ENCODE peak calls at places on chromosomes 1 and 21, in nine cellular contexts. X is neuronal stem cell, A is IMR-90, V is GM12878, M is mesenchymal stem cell, G is HCT116, D is GM23338, R is GM23248, P is PC-9. I is an unnamed sample.
A peak's percentile ranks its signal among the peaks of the same experiment; 100 is the strongest.

GRCh38 chr1:40316595-40317393 is at the start of gene COL9A2:
- DNase-seq in X (no peak), A (no peak), V (no peak), M (peak; percentile 24), G (no peak), D (peak; percentile 55), R (peak; percentile 60), P (peak; percentile 53), I (peak; percentile 64)

GRCh38 chr1:177023249-177023648 is 141.3 kb downstream of the ASTN1 start:
- DNase-seq in X (no peak), A (no peak), V (no peak), M (no peak), G (no peak), D (no peak), R (no peak), P (no peak), I (no peak)

GRCh38 chr1:10881046-10881445 is 84.6 kb upstream of the CASZ1 start:
- DNase-seq in X (no peak), A (no peak), V (no peak), M (no peak), G (no peak), D (no peak), R (no peak), P (no peak), I (no peak)

GRCh38 chr1:228157381-228158126 is 7.8 kb downstream of the GJC2 start:
- DNase-seq in X (no peak), A (no peak), V (no peak), M (no peak), G (no peak), D (no peak), R (no peak), P (no peak), I (no peak)

GRCh38 chr1:20720631-20721051 is 2.8 kb upstream of the KIF17 start:
- DNase-seq in X (no peak), A (no peak), V (no peak), M (no peak), G (no peak), D (no peak), R (no peak), P (no peak), I (no peak)

GRCh38 chr1:87816646-87817045 is 488.0 kb downstream of the LMO4 start:
- DNase-seq in X (no peak), A (peak; percentile 24), V (no peak), M (no peak), G (no peak), D (no peak), R (no peak), P (no peak), I (no peak)

GRCh38 chr1:98327151-98327918 is 334.2 kb upstream of the SNX7 start:
- DNase-seq in X (no peak), A (peak; percentile 84), V (no peak), M (peak; percentile 59), G (no peak), D (no peak), R (peak; percentile 62), P (no peak), I (peak; percentile 13)

GRCh38 chr1:110565565-110565964 is 40.6 kb downstream of the KCNA2 start:
- DNase-seq in X (no peak), A (no peak), V (no peak), M (no peak), G (no peak), D (no peak), R (no peak), P (no peak), I (peak; percentile 10)

DNA sequence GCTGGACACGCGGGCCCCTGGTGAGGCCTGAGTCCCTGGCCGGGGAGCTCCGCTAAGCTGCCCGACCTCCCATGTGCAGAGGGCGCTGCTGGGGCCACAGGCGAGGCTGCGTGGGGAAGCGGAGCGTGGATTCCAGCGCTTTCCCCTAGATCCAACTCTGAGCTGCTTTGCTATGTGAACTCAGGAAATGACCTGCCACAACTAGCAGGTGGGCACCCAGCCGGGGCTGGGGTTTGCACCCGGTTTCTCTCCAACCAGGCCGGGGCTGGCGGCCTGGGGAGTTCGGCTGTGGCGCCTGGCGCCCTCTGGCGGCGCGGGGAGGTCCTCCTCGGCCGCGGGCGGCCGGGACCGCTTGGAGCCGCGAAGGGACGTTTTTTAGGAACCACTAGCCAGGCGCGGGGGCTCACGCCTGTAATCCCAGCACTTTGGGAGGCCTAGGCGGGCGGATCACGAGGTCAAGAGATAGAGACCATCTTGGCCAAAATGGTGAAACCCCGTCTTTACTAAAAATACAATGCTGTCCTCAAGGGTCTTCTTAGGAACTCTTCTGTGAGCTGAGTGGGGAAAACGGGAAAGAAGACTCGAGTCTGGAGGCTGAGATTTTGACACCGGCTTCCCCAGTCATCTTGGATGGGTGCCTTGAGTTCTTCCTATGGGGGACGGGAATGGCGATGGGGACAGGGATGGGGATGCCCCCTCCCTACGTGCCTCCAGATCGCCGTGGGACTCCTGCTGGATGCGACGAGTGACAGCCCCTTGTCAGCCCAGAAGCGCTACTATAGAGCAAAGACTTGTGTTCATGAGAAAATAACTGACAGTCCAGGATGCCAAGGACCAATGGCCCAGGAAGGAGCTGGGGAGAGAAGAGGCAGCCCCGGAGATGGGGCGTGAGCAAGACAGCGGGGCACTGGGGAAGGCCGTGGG is 12.6 kb downstream of the PYCR2 start:
- DNase-seq in X (peak; percentile 44), A (peak; percentile 17), V (no peak), M (peak; percentile 46), G (peak; percentile 34), D (peak; percentile 88), R (peak; percentile 77), P (peak; percentile 30), I (peak; percentile 84)
- H2AFZ ChIP-seq in X (no peak overlapping the region), A (peak overlapping the region; percentile 86), V (peak overlapping the region; percentile 67), M (no peak overlapping the region), G (peak overlapping the region; percentile 73), D (peak overlapping the region; percentile 85), R (peak overlapping the region; percentile 69), P (no peak overlapping the region), I (peak overlapping the region; percentile 13)

GRCh38 chr1:202281316-202282016 is 60.3 kb downstream of the UBE2T start:
- DNase-seq in X (no peak), A (peak; percentile 81), V (no peak), M (peak; percentile 51), G (no peak), D (peak; percentile 15), R (peak; percentile 69), P (no peak), I (no peak)
- H3K4me3 ChIP-seq in X (no peak overlapping the region), A (no peak overlapping the region), V (no peak overlapping the region), M (no peak overlapping the region), G (no peak overlapping the region), D (no peak overlapping the region), R (peak overlapping the region; percentile 9), P (no peak overlapping the region), I (no peak overlapping the region)

GRCh38 chr1:169765580-169766331 is 29.0 kb downstream of the METTL18 start:
- DNase-seq in X (no peak), A (no peak), V (no peak), M (no peak), G (no peak), D (no peak), R (no peak), P (no peak), I (no peak)
- H2AFZ ChIP-seq in X (no peak overlapping the region), A (no peak overlapping the region), V (no peak overlapping the region), M (no peak overlapping the region), G (no peak overlapping the region), D (peak overlapping the region; percentile 67), R (no peak overlapping the region), P (no peak overlapping the region), I (no peak overlapping the region)

GRCh38 chr1:64493864-64494263 is 23.9 kb downstream of the CACHD1 start:
- DNase-seq in X (peak; percentile 84), A (no peak), V (no peak), M (no peak), G (no peak), D (peak; percentile 94), R (no peak), P (no peak), I (peak; percentile 97)
- H3K4me3 ChIP-seq in X (no peak overlapping the region), A (no peak overlapping the region), V (no peak overlapping the region), M (no peak overlapping the region), G (no peak overlapping the region), D (peak overlapping the region; percentile 40), R (no peak overlapping the region), P (no peak overlapping the region), I (peak overlapping the region; percentile 33)

GRCh38 chr21:26683996-26684395 is 110.9 kb upstream of the CYYR1 start:
- DNase-seq in X (no peak), A (no peak), V (no peak), M (no peak), G (no peak), D (no peak), R (no peak), P (no peak), I (no peak)
- H2AFZ ChIP-seq in X (no peak overlapping the region), A (no peak overlapping the region), V (no peak overlapping the region), M (no peak overlapping the region), G (no peak overlapping the region), D (no peak overlapping the region), R (no peak overlapping the region), P (no peak overlapping the region), I (no peak overlapping the region)

GRCh38 chr1:116416854-116417513 is 43.9 kb downstream of the ATP1A1 start:
- DNase-seq in X (no peak), A (no peak), V (no peak), M (no peak), G (no peak), D (no peak), R (no peak), P (no peak), I (no peak)
- H3K4me3 ChIP-seq in X (no peak overlapping the region), A (no peak overlapping the region), V (peak overlapping the region; percentile 96), M (peak overlapping the region; percentile 96), G (peak overlapping the region; percentile 89), D (peak overlapping the region; percentile 82), R (no peak overlapping the region), P (peak overlapping the region; percentile 96), I (no peak overlapping the region)

I was measured in neural progenitor cell.